ENCODE peak calls at places on chromosome 4, in eight cellular contexts. P is DND-41; C is heart right ventricle; E is breast epithelium; J is tibial artery; N is CD4-positive, alpha-beta memory T cell; A is ovary; D is SK-N-SH. Q is an unnamed sample.

GRCh38 chr4:91958651-91959050 is 345.1 kb upstream of the GRID2 start:
- DNase-seq in C (no peak), E (no peak), A (no peak), N (no peak), J (no peak), D (peak; percentile 9), P (no peak), Q (no peak)

GRCh38 chr4:30616943-30617646 is 103.1 kb upstream of the PCDH7 start:
- DNase-seq in J (no peak), P (no peak), C (no peak), E (no peak), N (no peak), A (no peak), D (no peak), Q (no peak)

GRCh38 chr4:7430965-7431695 is 3.6 kb downstream of the PSAPL1 start:
- DNase-seq in D (no peak), E (no peak), A (no peak), J (peak; percentile 53), C (no peak), N (no peak), P (no peak), Q (no peak)

GRCh38 chr4:90586799-90587198 is 459.6 kb downstream of the CCSER1 start:
- DNase-seq in A (no peak), C (no peak), N (no peak), D (no peak), P (no peak), J (no peak), E (no peak), Q (no peak)

GRCh38 chr4:166165829-166166420 is 292.9 kb downstream of the TLL1 start:
- DNase-seq in E (no peak), J (no peak), D (peak; percentile 37), N (no peak), C (no peak), A (no peak), P (peak; percentile 15), Q (no peak)

GRCh38 chr4:154084864-154085263 is 296.0 kb upstream of the SFRP2 start:
- DNase-seq in J (no peak), A (no peak), D (no peak), N (no peak), P (no peak), C (no peak), E (no peak), Q (no peak)

GRCh38 chr4:174156239-174156826 is 127.1 kb downstream of the FBXO8 start:
- DNase-seq in J (no peak), D (peak; percentile 27), C (no peak), E (no peak), A (no peak), N (no peak), P (no peak), Q (peak; percentile 10)

GRCh38 chr4:94395541-94395940 is 52.9 kb upstream of the HPGDS start:
- DNase-seq in P (no peak), A (no peak), D (no peak), J (no peak), N (no peak), C (no peak), E (no peak), Q (no peak)

GRCh38 chr4:123750044-123750443 is 353.4 kb downstream of the SPRY1 start:
- DNase-seq in A (no peak), J (no peak), E (no peak), C (no peak), N (no peak), D (no peak), P (no peak), Q (no peak)

GRCh38 chr4:26061248-26061986 is 147.4 kb downstream of the SMIM20 start:
- DNase-seq in A (no peak), N (no peak), J (no peak), D (peak; percentile 55), E (no peak), P (peak; percentile 11), C (no peak), Q (no peak)

GRCh38 chr4:88613417-88613875 is 21.2 kb downstream of the HERC3 start:
- DNase-seq in N (peak; percentile 76), E (no peak), J (no peak), A (no peak), P (peak; percentile 47), C (no peak), D (no peak), Q (no peak)

GRCh38 chr4:1307951-1308735 is 18.5 kb downstream of the MAEA start:
- DNase-seq in C (no peak), J (no peak), D (no peak), A (peak; percentile 37), E (no peak), N (no peak), P (no peak), Q (no peak)

GRCh38 chr4:153778383-153778782 is 10.5 kb downstream of the SFRP2 start:
- DNase-seq in N (no peak), C (no peak), D (no peak), J (no peak), A (no peak), P (no peak), E (no peak), Q (no peak)

GRCh38 chr4:26779674-26780073 is 81.0 kb upstream of the STIM2 start:
- DNase-seq in A (no peak), E (no peak), J (no peak), P (no peak), D (no peak), C (no peak), N (no peak), Q (no peak)

GRCh38 chr4:159292137-159292896 is 189.4 kb downstream of the RAPGEF2 start:
- DNase-seq in C (no peak), D (no peak), N (no peak), J (no peak), E (no peak), A (no peak), P (no peak), Q (no peak)

GRCh38 chr4:81452452-81453011 is 19.2 kb downstream of the RASGEF1B start:
- DNase-seq in A (no peak), N (no peak), C (no peak), P (no peak), E (no peak), J (no peak), D (no peak), Q (no peak)

GRCh38 chr4:117577686-117578085 is 456.6 kb upstream of the NDST3 start:
- DNase-seq in J (no peak), A (no peak), D (no peak), N (no peak), C (no peak), E (no peak), P (no peak), Q (no peak)

GRCh38 chr4:75698162-75698962 is 25.2 kb upstream of the G3BP2 start:
- DNase-seq in J (no peak), A (no peak), P (no peak), E (no peak), N (peak; percentile 39), D (no peak), C (no peak), Q (no peak)

GRCh38 chr4:2570551-2571222 is 34.2 kb downstream of the FAM193A start:
- DNase-seq in P (peak; percentile 17), A (no peak), E (no peak), N (peak; percentile 66), D (no peak), C (no peak), J (peak; percentile 42), Q (peak; percentile 64)

GRCh38 chr4:184419976-184420375 is 54.4 kb downstream of the IRF2 start:
- DNase-seq in C (no peak), J (no peak), P (no peak), N (no peak), E (no peak), D (no peak), A (no peak), Q (no peak)

GRCh38 chr4:55707507-55707906 is 71.4 kb upstream of the NMU start:
- DNase-seq in D (no peak), E (no peak), A (no peak), J (no peak), P (no peak), N (no peak), C (no peak), Q (no peak)

GRCh38 chr4:145498430-145498829 is 16.8 kb downstream of the SMAD1 start:
- DNase-seq in P (no peak), C (no peak), A (no peak), D (no peak), N (no peak), E (no peak), J (no peak), Q (no peak)
- H3K4me3 ChIP-seq in P (no peak overlapping the region), C (no peak overlapping the region), A (no peak overlapping the region), D (no peak overlapping the region), N (no peak overlapping the region), E (no peak overlapping the region), J (no peak overlapping the region), Q (no peak overlapping the region)

DNA sequence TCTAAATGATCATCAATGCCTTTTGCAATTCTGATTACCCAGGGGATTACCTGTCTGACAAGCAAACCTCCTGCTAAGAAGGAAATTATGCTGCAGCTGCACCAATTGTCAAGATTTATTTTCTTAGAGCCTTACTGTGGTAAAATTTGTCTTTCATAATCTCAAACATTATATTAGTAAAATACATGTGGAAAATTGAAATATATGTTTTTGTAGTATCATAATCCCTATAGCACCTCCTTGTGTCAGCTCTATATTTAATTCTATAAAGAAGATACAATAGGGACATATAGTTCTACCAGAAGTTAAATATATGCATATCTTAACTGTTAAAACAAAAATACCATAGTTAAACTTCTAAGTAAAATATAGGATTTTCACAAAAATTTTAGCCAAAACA is 655.6 kb upstream of the PCDH10 start:
- DNase-seq in P (no peak), A (no peak), J (no peak), D (no peak), C (no peak), E (no peak), N (no peak), Q (no peak)
- H3K27ac ChIP-seq in P (no peak overlapping the region), A (no peak overlapping the region), J (no peak overlapping the region), D (no peak overlapping the region), C (no peak overlapping the region), E (no peak overlapping the region), N (no peak overlapping the region), Q (no peak overlapping the region)

GRCh38 chr4:98516441-98517323 is 141.7 kb downstream of the TSPAN5 start:
- DNase-seq in C (no peak), P (no peak), D (no peak), E (no peak), N (no peak), A (peak; percentile 55), J (no peak), Q (no peak)
- H3K4me3 ChIP-seq in C (no peak overlapping the region), P (no peak overlapping the region), D (no peak overlapping the region), E (no peak overlapping the region), N (no peak overlapping the region), A (no peak overlapping the region), J (no peak overlapping the region), Q (no peak overlapping the region)

GRCh38 chr4:112296949-112297483 is at the start of gene ALPK1:
- DNase-seq in J (no peak), A (no peak), E (no peak), P (no peak), C (no peak), D (peak; percentile 12), N (no peak), Q (no peak)

GRCh38 chr4:112302320-112303274 is 5.4 kb downstream of the ALPK1 start:
- DNase-seq in J (no peak), N (no peak), A (no peak), E (no peak), C (no peak), P (no peak), D (no peak), Q (no peak)

DNA sequence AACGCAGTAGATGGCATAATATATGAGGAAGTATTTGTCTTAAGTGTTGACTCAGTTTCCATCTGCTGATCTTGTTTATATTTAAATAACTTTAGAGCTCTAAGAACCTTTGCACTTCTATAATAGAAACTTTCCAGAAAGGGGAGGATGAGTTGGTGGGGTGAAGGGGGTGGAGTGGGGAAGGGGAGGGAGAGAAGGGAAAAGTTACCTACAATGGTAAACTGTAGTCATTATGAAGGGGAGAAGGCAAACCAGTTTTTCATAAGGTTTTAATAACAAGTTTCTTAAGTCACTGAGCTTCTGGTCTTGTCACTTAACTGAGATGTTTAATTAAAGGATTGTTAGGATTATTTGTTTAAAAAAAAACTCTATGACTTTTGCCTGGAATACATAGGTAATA is 326 bp downstream of the ALPK1 start:
- DNase-seq in E (no peak), A (no peak), P (no peak), D (no peak), N (no peak), C (no peak), J (no peak), Q (no peak)
- H3K27ac ChIP-seq in E (peak overlapping the region; percentile 87), A (peak overlapping the region; percentile 8), P (peak overlapping the region; percentile 68), D (peak overlapping the region; percentile 55), N (peak overlapping the region; percentile 36), C (peak overlapping the region; percentile 65), J (peak overlapping the region; percentile 76), Q (no peak overlapping the region)

Q was measured in CD8-positive, alpha-beta memory T cell.